ENCODE peak calls at places on chromosomes 12 and 14, in eight cellular contexts. One of them, this sample, is unnamed.

GRCh38 chr12:52759695-52760094 is 17.4 kb downstream of the KRT76 start:
- DNase-seq in mesendoderm: no peak
- DNase-seq in tibial artery: no peak
- DNase-seq in neural progenitor cell: no peak
- DNase-seq in adrenal gland: no peak
- DNase-seq in dorsolateral prefrontal cortex: no peak
- DNase-seq in caudate nucleus: no peak
- DNase-seq in K562: peak
- DNase-seq in this sample: no peak

GRCh38 chr12:11653215-11653753 is 3.8 kb downstream of the ETV6 start:
- DNase-seq in mesendoderm: no peak
- DNase-seq in neural progenitor cell: no peak
- DNase-seq in caudate nucleus: no peak
- DNase-seq in adrenal gland: no peak
- DNase-seq in K562: peak
- DNase-seq in tibial artery: no peak
- DNase-seq in dorsolateral prefrontal cortex: no peak
- DNase-seq in this sample: no peak

GRCh38 chr14:92755495-92755894 is 7.1 kb upstream of the LGMN start:
- DNase-seq in caudate nucleus: no peak
- DNase-seq in tibial artery: no peak
- DNase-seq in neural progenitor cell: no peak
- DNase-seq in mesendoderm: no peak
- DNase-seq in adrenal gland: no peak
- DNase-seq in dorsolateral prefrontal cortex: no peak
- DNase-seq in K562: peak
- DNase-seq in this sample: no peak

GRCh38 chr12:108270035-108270840 is 68.9 kb downstream of the CMKLR1 start:
- DNase-seq in neural progenitor cell: no peak
- DNase-seq in tibial artery: no peak
- DNase-seq in K562: no peak
- DNase-seq in caudate nucleus: no peak
- DNase-seq in dorsolateral prefrontal cortex: no peak
- DNase-seq in mesendoderm: no peak
- DNase-seq in adrenal gland: no peak
- DNase-seq in this sample: no peak

GRCh38 chr14:36315159-36315853 is 5.1 kb downstream of the MBIP start:
- DNase-seq in adrenal gland: no peak
- DNase-seq in mesendoderm: no peak
- DNase-seq in caudate nucleus: no peak
- DNase-seq in K562: peak
- DNase-seq in neural progenitor cell: peak
- DNase-seq in dorsolateral prefrontal cortex: no peak
- DNase-seq in tibial artery: no peak
- DNase-seq in this sample: no peak

GRCh38 chr14:96624661-96625435 is 122.7 kb downstream of the PAPOLA start:
- DNase-seq in caudate nucleus: no peak
- DNase-seq in neural progenitor cell: peak
- DNase-seq in dorsolateral prefrontal cortex: no peak
- DNase-seq in tibial artery: no peak
- DNase-seq in K562: no peak
- DNase-seq in adrenal gland: no peak
- DNase-seq in mesendoderm: no peak
- DNase-seq in this sample: no peak

GRCh38 chr12:110921262-110921661 is 883 bp upstream of the MYL2 start:
- DNase-seq in dorsolateral prefrontal cortex: no peak
- DNase-seq in mesendoderm: no peak
- DNase-seq in K562: no peak
- DNase-seq in adrenal gland: no peak
- DNase-seq in caudate nucleus: no peak
- DNase-seq in neural progenitor cell: no peak
- DNase-seq in tibial artery: no peak
- DNase-seq in this sample: no peak

GRCh38 chr14:89228921-89229639 is 188.0 kb downstream of the FOXN3 start:
- DNase-seq in neural progenitor cell: no peak
- DNase-seq in caudate nucleus: no peak
- DNase-seq in mesendoderm: no peak
- DNase-seq in K562: no peak
- DNase-seq in adrenal gland: peak
- DNase-seq in tibial artery: peak
- DNase-seq in dorsolateral prefrontal cortex: no peak
- DNase-seq in this sample: no peak

GRCh38 chr12:50314629-50315312 is 31.5 kb upstream of the LIMA1 start:
- DNase-seq in K562: peak
- DNase-seq in neural progenitor cell: peak
- DNase-seq in tibial artery: no peak
- DNase-seq in caudate nucleus: no peak
- DNase-seq in adrenal gland: no peak
- DNase-seq in dorsolateral prefrontal cortex: no peak
- DNase-seq in mesendoderm: peak
- DNase-seq in this sample: no peak

GRCh38 chr14:90536511-90537191 is 139.8 kb downstream of the CALM1 start:
- DNase-seq in dorsolateral prefrontal cortex: no peak
- DNase-seq in tibial artery: no peak
- DNase-seq in adrenal gland: no peak
- DNase-seq in caudate nucleus: no peak
- DNase-seq in neural progenitor cell: no peak
- DNase-seq in mesendoderm: no peak
- DNase-seq in K562: no peak
- DNase-seq in this sample: no peak

GRCh38 chr12:69388371-69388770 is 28.8 kb downstream of the YEATS4 start:
- DNase-seq in caudate nucleus: no peak
- DNase-seq in adrenal gland: no peak
- DNase-seq in neural progenitor cell: no peak
- DNase-seq in dorsolateral prefrontal cortex: no peak
- DNase-seq in mesendoderm: no peak
- DNase-seq in tibial artery: no peak
- DNase-seq in K562: peak
- DNase-seq in this sample: no peak

GRCh38 chr14:40616579-40616978 is 990.1 kb upstream of the LRFN5 start:
- DNase-seq in neural progenitor cell: no peak
- DNase-seq in caudate nucleus: no peak
- DNase-seq in mesendoderm: no peak
- DNase-seq in tibial artery: no peak
- DNase-seq in adrenal gland: no peak
- DNase-seq in K562: no peak
- DNase-seq in dorsolateral prefrontal cortex: no peak
- DNase-seq in this sample: no peak

GRCh38 chr12:124740691-124741137 is 123.0 kb downstream of the SCARB1 start:
- DNase-seq in neural progenitor cell: no peak
- DNase-seq in K562: peak
- DNase-seq in dorsolateral prefrontal cortex: no peak
- DNase-seq in adrenal gland: peak
- DNase-seq in tibial artery: no peak
- DNase-seq in mesendoderm: peak
- DNase-seq in caudate nucleus: peak
- DNase-seq in this sample: no peak

GRCh38 chr14:78840898-78841297 is 670.7 kb downstream of the NRXN3 start:
- DNase-seq in caudate nucleus: no peak
- DNase-seq in mesendoderm: no peak
- DNase-seq in neural progenitor cell: no peak
- DNase-seq in adrenal gland: no peak
- DNase-seq in tibial artery: no peak
- DNase-seq in dorsolateral prefrontal cortex: no peak
- DNase-seq in K562: no peak
- DNase-seq in this sample: no peak

GRCh38 chr12:82504411-82504810 is 146.1 kb downstream of the METTL25 start:
- DNase-seq in adrenal gland: no peak
- DNase-seq in dorsolateral prefrontal cortex: no peak
- DNase-seq in mesendoderm: no peak
- DNase-seq in tibial artery: no peak
- DNase-seq in K562: no peak
- DNase-seq in caudate nucleus: no peak
- DNase-seq in neural progenitor cell: no peak
- DNase-seq in this sample: no peak

DNA sequence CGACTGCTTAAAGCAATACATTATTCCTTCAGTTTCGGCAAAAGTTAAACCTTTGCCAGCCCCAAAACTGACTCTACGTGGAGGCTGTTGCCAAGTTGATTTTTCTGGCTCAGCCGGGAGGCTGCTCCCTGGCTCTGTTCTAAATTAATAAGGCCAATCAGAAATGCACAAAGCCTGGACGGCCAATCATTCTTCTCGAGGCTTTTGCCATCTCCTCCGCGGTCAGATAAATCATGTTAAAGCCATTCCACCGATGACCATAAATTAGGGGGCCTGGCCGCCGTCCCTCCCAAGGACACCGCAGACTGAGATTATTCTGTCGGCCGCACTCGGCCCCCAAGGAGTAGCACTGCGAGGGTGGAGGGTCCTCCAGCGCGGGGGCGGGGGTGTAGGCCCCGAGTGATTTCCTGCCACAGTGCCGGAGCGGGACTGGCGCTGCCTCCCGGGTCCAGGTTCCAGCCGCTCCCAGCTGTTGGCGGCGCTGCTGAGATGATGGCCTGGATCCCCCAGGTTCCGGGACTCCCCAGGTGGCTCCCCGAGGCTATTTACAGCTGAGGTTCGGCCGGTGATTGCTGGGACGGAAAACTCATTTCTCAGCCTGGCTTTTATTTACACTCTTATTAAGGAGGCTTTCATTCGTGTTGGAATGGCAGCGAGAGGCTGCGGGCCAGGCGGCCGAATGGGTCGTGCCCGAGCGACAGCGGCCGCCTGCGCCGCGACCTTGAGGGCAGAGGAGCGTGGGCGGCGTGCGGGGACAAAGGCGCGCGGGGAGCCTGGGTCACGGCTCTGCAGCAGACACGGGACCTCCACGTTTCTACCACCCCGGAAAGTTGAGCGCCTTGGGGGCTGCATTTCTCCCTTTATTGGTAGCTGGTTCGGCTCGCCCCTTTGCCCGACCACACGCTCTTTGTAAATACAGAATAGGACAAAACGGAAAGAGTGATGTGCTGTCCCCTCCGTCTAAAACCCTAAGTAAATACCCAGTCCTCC is 165.2 kb downstream of the MON2 start:
- DNase-seq in dorsolateral prefrontal cortex: peak
- DNase-seq in mesendoderm: peak
- DNase-seq in adrenal gland: peak
- DNase-seq in caudate nucleus: no peak
- DNase-seq in tibial artery: peak
- DNase-seq in neural progenitor cell: peak
- DNase-seq in K562: no peak
- DNase-seq in this sample: peak
- H3K27ac ChIP-seq in dorsolateral prefrontal cortex: peak
- H3K27ac ChIP-seq in mesendoderm: peak
- H3K27ac ChIP-seq in adrenal gland: peak
- H3K27ac ChIP-seq in caudate nucleus: no peak
- H3K27ac ChIP-seq in tibial artery: peak
- H3K27ac ChIP-seq in neural progenitor cell: no peak
- H3K27ac ChIP-seq in K562: no peak
- H3K27ac ChIP-seq in this sample: peak

DNA sequence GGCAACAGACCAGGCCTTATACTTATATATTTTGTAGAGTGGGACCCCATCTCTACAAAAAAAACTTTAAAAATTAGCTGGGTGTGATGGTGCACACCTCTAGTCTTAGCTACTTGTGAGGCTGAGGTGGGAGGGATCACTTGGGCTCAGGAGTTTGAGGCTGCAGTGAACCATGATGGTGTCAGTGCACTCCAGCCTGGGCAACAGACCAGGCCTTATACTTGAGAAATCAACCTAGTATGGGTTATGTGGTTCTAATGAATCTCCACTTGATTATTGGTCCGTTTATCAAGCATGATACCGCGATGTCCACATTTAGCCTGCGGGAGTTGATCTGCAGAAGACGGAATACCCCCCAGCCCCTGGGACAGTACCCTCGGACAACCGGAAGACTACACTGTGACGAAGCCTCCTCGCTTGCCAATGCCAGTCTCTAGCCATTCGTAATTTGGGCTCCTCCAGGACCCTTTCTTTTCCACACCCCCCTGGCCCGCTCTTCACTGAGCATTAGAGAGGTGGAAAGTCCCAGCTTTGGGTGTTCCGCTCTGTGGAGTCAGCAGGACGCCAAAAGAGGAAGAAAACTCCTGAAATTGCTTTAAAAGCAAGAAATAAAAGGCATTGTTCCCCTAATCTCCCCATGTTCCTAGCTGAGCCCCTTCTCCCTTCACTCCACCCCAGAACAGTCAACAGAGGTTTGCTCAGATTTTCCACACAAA is 19.4 kb downstream of the LTBP2 start:
- DNase-seq in neural progenitor cell: no peak
- DNase-seq in K562: no peak
- DNase-seq in dorsolateral prefrontal cortex: no peak
- DNase-seq in adrenal gland: no peak
- DNase-seq in caudate nucleus: no peak
- DNase-seq in tibial artery: no peak
- DNase-seq in mesendoderm: no peak
- DNase-seq in this sample: no peak
- H3K27ac ChIP-seq in neural progenitor cell: no peak
- H3K27ac ChIP-seq in K562: no peak
- H3K27ac ChIP-seq in dorsolateral prefrontal cortex: no peak
- H3K27ac ChIP-seq in adrenal gland: peak
- H3K27ac ChIP-seq in caudate nucleus: peak
- H3K27ac ChIP-seq in tibial artery: peak
- H3K27ac ChIP-seq in mesendoderm: no peak
- H3K27ac ChIP-seq in this sample: no peak

DNA sequence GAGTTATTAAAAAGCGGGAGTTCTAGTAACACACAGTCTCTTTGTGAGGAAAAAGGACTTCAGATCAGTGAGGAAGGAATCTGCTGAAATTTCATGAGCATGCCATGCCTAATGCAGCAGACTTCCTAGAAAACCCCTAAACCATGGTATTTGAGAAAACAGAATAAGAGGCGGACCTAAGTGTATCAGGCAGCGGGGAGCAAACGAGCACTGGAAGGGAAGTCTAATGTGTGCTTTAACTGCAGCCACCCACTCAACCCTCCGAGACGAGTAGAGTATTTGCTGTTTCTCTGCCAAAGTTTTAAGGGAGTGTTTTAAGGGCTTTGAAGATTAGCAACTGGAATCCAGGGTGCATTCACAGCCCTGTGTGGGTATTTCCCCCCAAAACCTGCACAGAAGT is 36.5 kb downstream of the ACADS start:
- DNase-seq in mesendoderm: no peak
- DNase-seq in K562: no peak
- DNase-seq in caudate nucleus: no peak
- DNase-seq in neural progenitor cell: no peak
- DNase-seq in tibial artery: no peak
- DNase-seq in dorsolateral prefrontal cortex: no peak
- DNase-seq in adrenal gland: no peak
- DNase-seq in this sample: no peak
- H3K27ac ChIP-seq in mesendoderm: no peak
- H3K27ac ChIP-seq in K562: no peak
- H3K27ac ChIP-seq in caudate nucleus: no peak
- H3K27ac ChIP-seq in neural progenitor cell: no peak
- H3K27ac ChIP-seq in tibial artery: peak
- H3K27ac ChIP-seq in dorsolateral prefrontal cortex: peak
- H3K27ac ChIP-seq in adrenal gland: no peak
- H3K27ac ChIP-seq in this sample: peak

GRCh38 chr12:46468813-46469212 is 96.2 kb upstream of the SLC38A2 start:
- DNase-seq in K562: no peak
- DNase-seq in caudate nucleus: no peak
- DNase-seq in adrenal gland: no peak
- DNase-seq in mesendoderm: no peak
- DNase-seq in dorsolateral prefrontal cortex: no peak
- DNase-seq in tibial artery: no peak
- DNase-seq in neural progenitor cell: no peak
- DNase-seq in this sample: no peak
- H3K27ac ChIP-seq in K562: no peak
- H3K27ac ChIP-seq in caudate nucleus: no peak
- H3K27ac ChIP-seq in adrenal gland: no peak
- H3K27ac ChIP-seq in mesendoderm: no peak
- H3K27ac ChIP-seq in dorsolateral prefrontal cortex: no peak
- H3K27ac ChIP-seq in tibial artery: no peak
- H3K27ac ChIP-seq in neural progenitor cell: no peak
- H3K27ac ChIP-seq in this sample: no peak

GRCh38 chr12:24920141-24920540 is 28.8 kb downstream of the BCAT1 start:
- DNase-seq in caudate nucleus: no peak
- DNase-seq in tibial artery: no peak
- DNase-seq in adrenal gland: no peak
- DNase-seq in dorsolateral prefrontal cortex: no peak
- DNase-seq in K562: no peak
- DNase-seq in mesendoderm: no peak
- DNase-seq in neural progenitor cell: no peak
- DNase-seq in this sample: no peak
- H3K27ac ChIP-seq in caudate nucleus: no peak
- H3K27ac ChIP-seq in tibial artery: no peak
- H3K27ac ChIP-seq in adrenal gland: no peak
- H3K27ac ChIP-seq in dorsolateral prefrontal cortex: no peak
- H3K27ac ChIP-seq in K562: no peak
- H3K27ac ChIP-seq in mesendoderm: no peak
- H3K27ac ChIP-seq in neural progenitor cell: no peak
- H3K27ac ChIP-seq in this sample: no peak